ENCODE peak calls at places on chromosomes 2 and 18, in nine cellular contexts. One of them, this sample, is unnamed.
A peak's percentile ranks its signal among the peaks of the same experiment; 100 is the strongest.

GRCh38 chr2:233707979-233708644 is 4.6 kb upstream of the UGT1A5 start:
- DNase-seq in trophoblast cell: no peak
- DNase-seq in GM04504: no peak
- DNase-seq in T-helper 17 cell: no peak
- DNase-seq in Peyer's patch: no peak
- DNase-seq in NCI-H748 treated with DMSO at 0.1 percent for 48 hours: no peak
- DNase-seq in CD14-positive monocyte: no peak
- DNase-seq in adipocyte: peak; percentile 69
- DNase-seq in GM23248: peak; percentile 50
- DNase-seq in this sample: no peak

GRCh38 chr18:74286106-74286856 is 5.5 kb downstream of the CYB5A start:
- DNase-seq in GM23248: peak; percentile 23
- DNase-seq in GM04504: no peak
- DNase-seq in T-helper 17 cell: no peak
- DNase-seq in CD14-positive monocyte: no peak
- DNase-seq in adipocyte: peak; percentile 50
- DNase-seq in NCI-H748 treated with DMSO at 0.1 percent for 48 hours: no peak
- DNase-seq in trophoblast cell: no peak
- DNase-seq in Peyer's patch: no peak
- DNase-seq in this sample: no peak

GRCh38 chr2:135337066-135337465 is 194.0 kb downstream of the ZRANB3 start:
- DNase-seq in Peyer's patch: no peak
- DNase-seq in GM04504: no peak
- DNase-seq in adipocyte: no peak
- DNase-seq in GM23248: no peak
- DNase-seq in CD14-positive monocyte: no peak
- DNase-seq in NCI-H748 treated with DMSO at 0.1 percent for 48 hours: no peak
- DNase-seq in trophoblast cell: no peak
- DNase-seq in T-helper 17 cell: no peak
- DNase-seq in this sample: no peak

GRCh38 chr2:207235621-207236020 is 69.9 kb upstream of the KLF7 start:
- DNase-seq in adipocyte: no peak
- DNase-seq in NCI-H748 treated with DMSO at 0.1 percent for 48 hours: no peak
- DNase-seq in GM23248: peak; percentile 21
- DNase-seq in T-helper 17 cell: no peak
- DNase-seq in CD14-positive monocyte: no peak
- DNase-seq in GM04504: no peak
- DNase-seq in Peyer's patch: no peak
- DNase-seq in trophoblast cell: no peak
- DNase-seq in this sample: no peak

GRCh38 chr2:189411860-189412259 is 29.4 kb upstream of the WDR75 start:
- DNase-seq in GM04504: peak; percentile 73
- DNase-seq in T-helper 17 cell: no peak
- DNase-seq in NCI-H748 treated with DMSO at 0.1 percent for 48 hours: no peak
- DNase-seq in trophoblast cell: no peak
- DNase-seq in CD14-positive monocyte: no peak
- DNase-seq in GM23248: peak; percentile 91
- DNase-seq in adipocyte: peak; percentile 96
- DNase-seq in Peyer's patch: no peak
- DNase-seq in this sample: no peak

GRCh38 chr2:66531156-66531555 is 96.2 kb downstream of the MEIS1 start:
- DNase-seq in Peyer's patch: no peak
- DNase-seq in CD14-positive monocyte: no peak
- DNase-seq in T-helper 17 cell: no peak
- DNase-seq in GM23248: no peak
- DNase-seq in trophoblast cell: no peak
- DNase-seq in NCI-H748 treated with DMSO at 0.1 percent for 48 hours: no peak
- DNase-seq in adipocyte: no peak
- DNase-seq in GM04504: no peak
- DNase-seq in this sample: no peak

GRCh38 chr2:45184606-45185005 is 175.4 kb upstream of the SIX2 start:
- DNase-seq in GM23248: peak; percentile 73
- DNase-seq in trophoblast cell: peak; percentile 24
- DNase-seq in adipocyte: peak; percentile 37
- DNase-seq in Peyer's patch: no peak
- DNase-seq in GM04504: no peak
- DNase-seq in T-helper 17 cell: no peak
- DNase-seq in CD14-positive monocyte: no peak
- DNase-seq in NCI-H748 treated with DMSO at 0.1 percent for 48 hours: no peak
- DNase-seq in this sample: no peak

GRCh38 chr2:38533757-38534545 is 68.8 kb downstream of the HNRNPLL start:
- DNase-seq in Peyer's patch: no peak
- DNase-seq in trophoblast cell: no peak
- DNase-seq in T-helper 17 cell: no peak
- DNase-seq in NCI-H748 treated with DMSO at 0.1 percent for 48 hours: no peak
- DNase-seq in GM04504: no peak
- DNase-seq in GM23248: no peak
- DNase-seq in CD14-positive monocyte: no peak
- DNase-seq in adipocyte: no peak
- DNase-seq in this sample: no peak

GRCh38 chr2:75555701-75556100 is 5.0 kb downstream of the EVA1A start:
- DNase-seq in adipocyte: no peak
- DNase-seq in Peyer's patch: no peak
- DNase-seq in T-helper 17 cell: no peak
- DNase-seq in GM04504: no peak
- DNase-seq in CD14-positive monocyte: no peak
- DNase-seq in NCI-H748 treated with DMSO at 0.1 percent for 48 hours: no peak
- DNase-seq in trophoblast cell: no peak
- DNase-seq in GM23248: no peak
- DNase-seq in this sample: no peak

GRCh38 chr2:229445013-229445412 is 173.9 kb upstream of the PID1 start:
- DNase-seq in GM23248: peak; percentile 97
- DNase-seq in trophoblast cell: peak; percentile 76
- DNase-seq in adipocyte: peak; percentile 92
- DNase-seq in CD14-positive monocyte: peak; percentile 56
- DNase-seq in Peyer's patch: peak; percentile 61
- DNase-seq in GM04504: peak; percentile 76
- DNase-seq in T-helper 17 cell: no peak
- DNase-seq in NCI-H748 treated with DMSO at 0.1 percent for 48 hours: no peak
- DNase-seq in this sample: no peak

GRCh38 chr2:240985881-240986786 is 12.3 kb upstream of the SNED1 start:
- DNase-seq in GM04504: no peak
- DNase-seq in Peyer's patch: no peak
- DNase-seq in CD14-positive monocyte: peak; percentile 43
- DNase-seq in GM23248: no peak
- DNase-seq in T-helper 17 cell: peak; percentile 9
- DNase-seq in trophoblast cell: no peak
- DNase-seq in NCI-H748 treated with DMSO at 0.1 percent for 48 hours: no peak
- DNase-seq in adipocyte: no peak
- DNase-seq in this sample: no peak

GRCh38 chr2:126889501-126890135 is 9.1 kb upstream of the TEX51 start:
- DNase-seq in Peyer's patch: peak; percentile 19
- DNase-seq in T-helper 17 cell: no peak
- DNase-seq in NCI-H748 treated with DMSO at 0.1 percent for 48 hours: no peak
- DNase-seq in CD14-positive monocyte: no peak
- DNase-seq in trophoblast cell: no peak
- DNase-seq in GM04504: no peak
- DNase-seq in adipocyte: no peak
- DNase-seq in GM23248: no peak
- DNase-seq in this sample: no peak

GRCh38 chr18:52337286-52337685 is 2.7 kb upstream of the DCC start:
- DNase-seq in Peyer's patch: no peak
- DNase-seq in GM04504: no peak
- DNase-seq in trophoblast cell: no peak
- DNase-seq in GM23248: peak; percentile 57
- DNase-seq in T-helper 17 cell: no peak
- DNase-seq in NCI-H748 treated with DMSO at 0.1 percent for 48 hours: no peak
- DNase-seq in CD14-positive monocyte: no peak
- DNase-seq in adipocyte: peak; percentile 25
- DNase-seq in this sample: no peak